ENCODE peak calls at places on chromosomes 3 and 15, in six cellular contexts. I is T47D; M is M059J; U is neural crest cell; O is anterior cingulate cortex; C is activated T-helper 1 cell treated with anti-CD3 and anti-CD28 coated beads, Interleukin-12 subunit alpha, Interleukin-12 subunit beta, Interleukin-2, Interleukin-4 antibody, amounts not matched to agents 30 ng/mL and 10 ng/mL and 1 ng/mL, durations not matched to agents 14 hours and 24 hours and 36 hours. R is an unnamed sample.

GRCh38 chr3:53230789-53231188 is 25.0 kb downstream of the TKT start:
- DNase-seq in I (no peak), M (no peak), U (no peak), O (no peak), C (no peak), R (no peak)

GRCh38 chr15:31499953-31500808 is 173.5 kb downstream of the KLF13 start:
- DNase-seq in I (no peak), M (no peak), U (no peak), O (no peak), C (no peak), R (no peak)

GRCh38 chr3:77605865-77606264 is 566.0 kb downstream of the ROBO2 start:
- DNase-seq in I (no peak), M (no peak), U (no peak), O (no peak), C (no peak), R (no peak)

GRCh38 chr3:36196058-36196457 is 184.2 kb upstream of the STAC start:
- DNase-seq in I (no peak), M (peak), U (no peak), O (no peak), C (no peak), R (no peak)

GRCh38 chr3:181974198-181974597 is 262.5 kb downstream of the SOX2 start:
- DNase-seq in I (no peak), M (peak), U (no peak), O (no peak), C (no peak), R (no peak)

GRCh38 chr3:27591321-27591711 is 107.1 kb upstream of the SLC4A7 start:
- DNase-seq in I (no peak), M (peak), U (no peak), O (no peak), C (no peak), R (no peak)

GRCh38 chr15:55552926-55553325 is 35.2 kb downstream of the PYGO1 start:
- DNase-seq in I (no peak), M (peak), U (no peak), O (no peak), C (no peak), R (no peak)

GRCh38 chr3:188211476-188211875 is 57.5 kb downstream of the LPP start:
- DNase-seq in I (no peak), M (peak), U (no peak), O (no peak), C (no peak), R (no peak)

GRCh38 chr15:82647045-82647834 is at the start of gene CPEB1:
- DNase-seq in I (no peak), M (peak), U (peak), O (peak), C (no peak), R (no peak)

GRCh38 chr3:140941434-140942220 is at the start of gene SLC25A36:
- DNase-seq in I (peak), M (peak), U (peak), O (peak), C (peak), R (peak)

GRCh38 chr3:194481103-194481502 is 5.7 kb downstream of the ATP13A3 start:
- DNase-seq in I (no peak), M (peak), U (no peak), O (no peak), C (no peak), R (no peak)

GRCh38 chr15:69075467-69075866 is 61.0 kb downstream of the NOX5 start:
- DNase-seq in I (no peak), M (no peak), U (no peak), O (no peak), C (no peak), R (no peak)

GRCh38 chr3:148727242-148727641 is 29.5 kb downstream of the AGTR1 start:
- DNase-seq in I (no peak), M (peak), U (peak), O (peak), C (no peak), R (no peak)

GRCh38 chr3:124741027-124741426 is 10.8 kb downstream of the UMPS start:
- DNase-seq in I (no peak), M (no peak), U (no peak), O (no peak), C (no peak), R (no peak)

GRCh38 chr3:125085166-125085565 is 29.4 kb upstream of the HEG1 start:
- DNase-seq in I (no peak), M (no peak), U (no peak), O (no peak), C (no peak), R (no peak)

GRCh38 chr3:84959470-84960380 is 936 bp downstream of the CADM2 start:
- DNase-seq in I (no peak), M (no peak), U (no peak), O (peak), C (no peak), R (no peak)

GRCh38 chr15:25810631-25811077 is 52.5 kb downstream of the ATP10A start:
- DNase-seq in I (no peak), M (no peak), U (peak), O (no peak), C (no peak), R (no peak)

GRCh38 chr15:40309344-40309862 is 1.7 kb upstream of the PLCB2 start:
- DNase-seq in I (no peak), M (no peak), U (no peak), O (no peak), C (no peak), R (no peak)

GRCh38 chr15:43218908-43219706 is 1.7 kb downstream of the EPB42 start:
- DNase-seq in I (no peak), M (peak), U (peak), O (no peak), C (no peak), R (no peak)